ENCODE peak calls at places on chromosomes 7 and 10, in four cellular contexts. Q, L, X and I are unnamed samples. For H3K4me1, the result is how much of the 10 kb centered on the place peaks cover.

GRCh38 chr10:75450062-75450429 is 18.6 kb downstream of the LRMDA start:
- DNase-seq in Q (no peak), L (no peak), X (no peak), I (no peak)

GRCh38 chr10:86091216-86091615 is 275.4 kb downstream of the GRID1 start:
- DNase-seq in L (no peak), Q (no peak), X (no peak), I (no peak)

GRCh38 chr10:91909178-91909677 is at the start of gene FGFBP3:
- DNase-seq in X (peak), L (peak), Q (no peak), I (peak)

GRCh38 chr7:123823898-123824753 is 20.8 kb upstream of the HYAL4 start:
- DNase-seq in L (no peak), Q (peak), X (no peak), I (no peak)

GRCh38 chr7:148336411-148336810 is 254.2 kb upstream of the C7orf33 start:
- DNase-seq in Q (no peak), L (no peak), X (no peak), I (no peak)

GRCh38 chr7:38886265-38886664 is 22.7 kb downstream of the VPS41 start:
- DNase-seq in L (no peak), X (no peak), Q (no peak), I (peak)

GRCh38 chr10:107004362-107004761 is 160.1 kb downstream of the SORCS1 start:
- DNase-seq in Q (no peak), X (no peak), L (no peak), I (no peak)

GRCh38 chr7:90923576-90923975 is 327.5 kb downstream of the CDK14 start:
- DNase-seq in X (no peak), Q (no peak), L (no peak), I (no peak)

GRCh38 chr10:81905161-81905560 is 30.2 kb downstream of the NRG3 start:
- DNase-seq in Q (no peak), L (no peak), X (no peak), I (no peak)

GRCh38 chr10:101570764-101571572 is 17.1 kb downstream of the POLL start:
- DNase-seq in L (no peak), Q (no peak), X (no peak), I (peak)

GRCh38 chr7:126698446-126698845 is 554.3 kb downstream of the GRM8 start:
- DNase-seq in L (no peak), Q (no peak), X (no peak), I (no peak)

GRCh38 chr7:135414208-135414607 is 95.7 kb downstream of the CNOT4 start:
- DNase-seq in X (peak), Q (no peak), L (no peak), I (no peak)

GRCh38 chr10:72107325-72108003 is 19.1 kb upstream of the SPOCK2 start:
- DNase-seq in Q (no peak), L (no peak), X (no peak), I (no peak)

GRCh38 chr7:91556956-91557650 is 292.9 kb downstream of the FZD1 start:
- DNase-seq in Q (no peak), X (no peak), L (no peak), I (no peak)

GRCh38 chr7:137771679-137772078 is 75.1 kb downstream of the DGKI start:
- DNase-seq in Q (no peak), X (no peak), L (no peak), I (no peak)

GRCh38 chr7:137771273-137771672 is 75.5 kb downstream of the DGKI start:
- DNase-seq in L (no peak), Q (no peak), X (no peak), I (no peak)

GRCh38 chr7:137772221-137772620 is 74.6 kb downstream of the DGKI start:
- DNase-seq in L (no peak), Q (no peak), X (no peak), I (no peak)

GRCh38 chr7:137772748-137773147 is 74.0 kb downstream of the DGKI start:
- DNase-seq in X (no peak), Q (no peak), L (no peak), I (no peak)

DNA sequence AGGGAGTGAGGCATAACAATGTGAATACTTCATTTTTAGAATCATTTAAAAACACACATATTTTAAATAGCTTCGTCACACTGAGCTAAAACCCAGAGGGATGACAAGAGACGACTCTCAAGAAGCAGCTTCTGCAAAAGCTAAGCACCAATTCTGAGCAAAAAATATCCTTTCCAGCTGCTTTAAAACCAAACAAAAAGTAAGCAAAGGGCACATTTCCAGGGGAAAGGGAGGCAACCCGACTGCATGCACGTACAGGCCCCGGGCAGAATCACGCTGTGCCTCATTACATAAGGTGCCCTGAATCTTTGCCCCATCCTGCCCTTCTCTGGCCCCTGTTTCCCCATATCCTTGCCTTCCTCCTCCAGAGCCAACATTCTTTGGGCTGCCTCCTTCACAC is 78.4 kb downstream of the DGKI start:
- DNase-seq in Q (no peak), L (no peak), X (no peak), I (no peak)
- TF ChIP-seq CREB1 in Q (no peak), L (no peak), X (no peak), I (no peak)

GRCh38 chr7:155750255-155751125 is 61.8 kb downstream of the SHH start:
- DNase-seq in Q (no peak), X (no peak), L (no peak), I (no peak)

GRCh38 chr7:155752756-155753445 is 59.4 kb downstream of the SHH start:
- DNase-seq in X (no peak), Q (peak), L (no peak), I (no peak)

GRCh38 chr7:155753446-155753965 is 58.8 kb downstream of the SHH start:
- DNase-seq in Q (no peak), X (no peak), L (no peak), I (no peak)

GRCh38 chr7:155749578-155749977 is 62.7 kb downstream of the SHH start:
- DNase-seq in Q (no peak), L (no peak), X (no peak), I (no peak)

DNA sequence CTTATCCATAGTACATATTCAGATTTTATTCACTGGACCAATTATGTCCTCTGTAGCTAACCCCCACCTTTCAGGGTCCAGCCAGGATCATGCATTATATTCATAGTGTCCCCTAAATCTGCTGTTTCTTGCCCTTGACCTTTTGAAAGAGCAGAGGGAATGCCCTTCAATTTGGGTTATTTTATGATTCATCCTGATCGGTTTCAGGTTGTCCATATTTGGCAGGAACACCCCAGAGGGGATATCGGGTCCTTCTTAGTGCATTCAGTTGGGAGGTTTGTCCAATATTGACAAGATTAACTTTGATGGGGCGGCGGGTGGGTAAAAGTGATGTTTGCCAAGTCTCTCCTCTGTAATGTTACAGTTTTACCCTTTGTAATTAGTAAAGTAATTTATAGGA is 60.9 kb downstream of the SHH start:
- DNase-seq in Q (no peak), L (no peak), X (no peak), I (no peak)
- H3K4me1 ChIP-seq in Q (under half), L (under half), X (under half), I (under half)

GRCh38 chr7:8126768-8127167 is 135.2 kb downstream of the ICA1 start:
- DNase-seq in X (peak), L (no peak), Q (no peak), I (no peak)
- TF ChIP-seq REST in X (no peak), L (no peak), Q (no peak), I (no peak)

DNA sequence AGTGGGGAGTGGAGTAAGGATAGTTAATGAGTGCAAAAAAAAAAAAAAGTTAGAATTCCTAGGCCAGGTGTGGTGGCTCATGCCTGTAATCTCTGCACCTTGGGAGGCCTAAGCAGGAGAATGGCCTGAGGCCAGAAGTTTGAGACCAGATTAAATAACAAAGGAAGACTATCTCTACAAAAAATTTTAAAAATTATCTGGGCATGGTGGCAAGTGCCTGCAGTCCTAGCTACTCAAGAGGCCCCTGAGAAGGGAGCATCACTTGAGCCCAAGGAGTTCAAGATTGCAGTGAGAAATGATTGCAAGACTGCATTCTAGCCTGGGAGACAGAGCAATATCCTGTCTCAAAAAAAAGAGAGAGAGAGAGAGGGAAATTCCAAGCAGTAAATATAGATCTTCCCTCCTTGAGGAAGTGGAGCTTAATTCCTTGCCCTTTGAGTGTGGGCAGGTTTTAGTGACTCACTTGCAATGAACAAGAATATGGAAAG is 19.5 kb upstream of the CSTF2T start:
- DNase-seq in Q (no peak), X (no peak), L (no peak), I (peak)
- TF ChIP-seq CREB1 in Q (no peak), X (no peak), L (no peak), I (no peak)

GRCh38 chr7:45650404-45651055 is 76.4 kb downstream of the ADCY1 start:
- DNase-seq in X (no peak), L (no peak), Q (no peak), I (no peak)
- H3K4me1 ChIP-seq in X (under half), L (under half), Q (under half), I (under half)

DNA sequence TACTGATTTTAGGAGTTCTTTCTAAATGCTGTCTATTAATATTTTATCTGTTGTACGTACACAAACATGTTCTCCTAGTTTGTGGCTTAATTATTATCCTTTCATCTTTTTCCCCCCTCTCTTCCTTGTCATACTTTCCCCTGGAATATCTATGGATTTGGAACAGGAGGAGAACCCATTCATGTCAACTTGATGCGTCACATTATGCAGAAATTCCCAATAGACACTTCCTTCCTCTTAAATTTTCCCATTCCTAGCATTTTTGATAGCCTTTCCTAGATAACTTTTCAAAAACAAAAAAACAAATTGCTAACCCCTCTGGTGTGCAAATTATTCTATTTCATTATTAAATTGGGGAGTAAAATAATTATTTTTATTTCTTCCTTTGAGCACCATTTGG is 36.2 kb downstream of the SLC35B4 start:
- DNase-seq in L (no peak), X (no peak), Q (no peak), I (no peak)
- TF ChIP-seq REST in L (no peak), X (no peak), Q (no peak), I (no peak)

GRCh38 chr7:36158321-36158605 is 5.2 kb downstream of the EEPD1 start:
- DNase-seq in L (no peak), X (no peak), Q (no peak), I (no peak)

GRCh38 chr7:36160313-36160712 is 7.3 kb downstream of the EEPD1 start:
- DNase-seq in Q (no peak), L (no peak), X (no peak), I (no peak)

GRCh38 chr7:36165059-36165458 is 12.0 kb downstream of the EEPD1 start:
- DNase-seq in Q (no peak), L (no peak), X (peak), I (no peak)

GRCh38 chr7:36159618-36160017 is 6.6 kb downstream of the EEPD1 start:
- DNase-seq in L (no peak), Q (no peak), X (no peak), I (no peak)

GRCh38 chr7:36161996-36162395 is 8.9 kb downstream of the EEPD1 start:
- DNase-seq in L (no peak), Q (no peak), X (no peak), I (no peak)
- TF ChIP-seq CREB1 in L (no peak), Q (no peak), X (no peak), I (no peak)